ENCODE peak calls at places on chromosomes 11 and 22, in eight cellular contexts. T is CD4-positive, alpha-beta T cell; A is stimulated activated CD8-positive, alpha-beta memory T cell treated with anti-CD3 and anti-CD28 coated beads, Interleukin-7, amount 100 ng/mL, for 24 hours; V is cardiac muscle cell; K is GOT3; W is iPS-NIHi11; X is type B pancreatic cell; M is activated CD4-positive, alpha-beta T cell treated with anti-CD3 and anti-CD28 coated beads, Interleukin-2, amount 10 ng/mL, durations not matched to agents 7 days and 5 days. P is an unnamed sample.

GRCh38 chr11:86621854-86622253 is 50.6 kb downstream of the ME3 start:
- DNase-seq in T (no peak), A (no peak), V (no peak), K (no peak), W (no peak), X (no peak), M (no peak), P (no peak)

GRCh38 chr11:67489860-67490726 is 7.3 kb downstream of the AIP start:
- DNase-seq in T (no peak), A (no peak), V (no peak), K (no peak), W (no peak), X (no peak), M (no peak), P (no peak)

GRCh38 chr22:31912402-31912733 is 32.0 kb upstream of the YWHAH start:
- DNase-seq in T (no peak), A (no peak), V (no peak), K (no peak), W (no peak), X (no peak), M (no peak), P (no peak)

GRCh38 chr22:49894321-49895072 is 23.7 kb downstream of the ALG12 start:
- DNase-seq in T (no peak), A (no peak), V (no peak), K (no peak), W (no peak), X (no peak), M (no peak), P (no peak)

GRCh38 chr22:24120029-24120428 is 61.3 kb upstream of the SUSD2 start:
- DNase-seq in T (no peak), A (no peak), V (peak), K (no peak), W (no peak), X (no peak), M (no peak), P (no peak)

GRCh38 chr11:61888043-61888442 is 3.3 kb downstream of the FADS3 start:
- DNase-seq in T (no peak), A (no peak), V (no peak), K (peak), W (no peak), X (no peak), M (no peak), P (no peak)

GRCh38 chr11:65613091-65613928 is 711 bp downstream of the MAP3K11 start:
- DNase-seq in T (no peak), A (no peak), V (peak), K (no peak), W (no peak), X (no peak), M (peak), P (no peak)

GRCh38 chr22:42925598-42925997 is 68.5 kb upstream of the ARFGAP3 start:
- DNase-seq in T (no peak), A (no peak), V (no peak), K (no peak), W (no peak), X (no peak), M (no peak), P (no peak)

GRCh38 chr22:50114221-50114981 is 24.6 kb downstream of the MOV10L1 start:
- DNase-seq in T (no peak), A (no peak), V (peak), K (no peak), W (peak), X (no peak), M (no peak), P (no peak)

GRCh38 chr22:28246392-28246791 is 327.3 kb upstream of the PITPNB start:
- DNase-seq in T (no peak), A (no peak), V (no peak), K (no peak), W (no peak), X (no peak), M (no peak), P (no peak)

GRCh38 chr11:32905028-32905667 is 12.5 kb downstream of the QSER1 start:
- DNase-seq in T (no peak), A (no peak), V (no peak), K (no peak), W (no peak), X (no peak), M (no peak), P (no peak)

GRCh38 chr11:257766-258493 is 20.3 kb upstream of the NLRP6 start:
- DNase-seq in T (no peak), A (no peak), V (no peak), K (no peak), W (no peak), X (no peak), M (no peak), P (no peak)

GRCh38 chr11:64113462-64113780 is 52.5 kb downstream of the MACROD1 start:
- DNase-seq in T (no peak), A (no peak), V (no peak), K (no peak), W (no peak), X (no peak), M (no peak), P (no peak)

GRCh38 chr22:48806227-48806781 is 1021.4 kb downstream of the BRD1 start:
- DNase-seq in T (no peak), A (no peak), V (no peak), K (no peak), W (no peak), X (no peak), M (no peak), P (no peak)

GRCh38 chr22:23775779-23776375 is 3.2 kb downstream of the MMP11 start:
- DNase-seq in T (no peak), A (no peak), V (no peak), K (no peak), W (no peak), X (no peak), M (no peak), P (no peak)

GRCh38 chr11:15938983-15939382 is 417.4 kb downstream of the SOX6 start:
- DNase-seq in T (no peak), A (no peak), V (no peak), K (no peak), W (no peak), X (no peak), M (no peak), P (no peak)

GRCh38 chr22:38866399-38867123 is 5.5 kb downstream of the CBX6 start:
- DNase-seq in T (no peak), A (no peak), V (no peak), K (no peak), W (no peak), X (no peak), M (no peak), P (peak)

GRCh38 chr11:11213117-11213516 is 139.9 kb downstream of the CSNK2A3 start:
- DNase-seq in T (no peak), A (no peak), V (no peak), K (no peak), W (no peak), X (no peak), M (no peak), P (no peak)

GRCh38 chr22:38874529-38875222 is 2.7 kb upstream of the CBX6 start:
- DNase-seq in T (no peak), A (no peak), V (no peak), K (no peak), W (no peak), X (no peak), M (no peak), P (no peak)

GRCh38 chr22:19244600-19245352 is 46.7 kb downstream of the CLTCL1 start:
- DNase-seq in T (no peak), A (no peak), V (no peak), K (no peak), W (no peak), X (no peak), M (no peak), P (no peak)

GRCh38 chr22:44242946-44243724 is 62.4 kb downstream of the PARVG start:
- DNase-seq in T (no peak), A (no peak), V (no peak), K (no peak), W (no peak), X (no peak), M (no peak), P (no peak)

GRCh38 chr11:77209663-77210062 is 81.6 kb downstream of the MYO7A start:
- DNase-seq in T (no peak), A (no peak), V (no peak), K (no peak), W (no peak), X (no peak), M (no peak), P (no peak)

GRCh38 chr11:121059605-121060004 is 35.7 kb downstream of the TBCEL start:
- DNase-seq in T (no peak), A (no peak), V (no peak), K (no peak), W (no peak), X (no peak), M (no peak), P (no peak)

GRCh38 chr22:46145896-46146295 is 4.4 kb upstream of the PPARA start:
- DNase-seq in T (no peak), A (no peak), V (no peak), K (no peak), W (no peak), X (no peak), M (no peak), P (no peak)

GRCh38 chr11:119910056-119910455 is 181.1 kb upstream of the NECTIN1 start:
- DNase-seq in T (no peak), A (no peak), V (no peak), K (no peak), W (no peak), X (no peak), M (no peak), P (no peak)